ENCODE peak calls at places on chromosomes 3 and 15, in four cellular contexts. C is upper lobe of right lung, Q is left lung, W is endothelial cell of umbilical vein. G is an unnamed sample.

GRCh38 chr15:23647421-23648375 is at the start of gene MAGEL2:
- DNase-seq in C (no peak), Q (no peak), W (no peak), G (no peak)

GRCh38 chr3:111582114-111582461 is 13.1 kb downstream of the ZBED2 start:
- DNase-seq in C (no peak), Q (no peak), W (no peak), G (peak)

GRCh38 chr3:134426660-134427181 is 52.5 kb upstream of the AMOTL2 start:
- DNase-seq in C (no peak), Q (no peak), W (no peak), G (peak)

GRCh38 chr3:20999661-21000060 is 751.3 kb downstream of the ZNF385D start:
- DNase-seq in C (no peak), Q (no peak), W (no peak), G (no peak)

GRCh38 chr3:163315786-163316185 is 1762.5 kb downstream of the SI start:
- DNase-seq in C (no peak), Q (no peak), W (no peak), G (peak)

GRCh38 chr15:66388057-66388363 is 1.3 kb downstream of the MAP2K1 start:
- DNase-seq in C (no peak), Q (no peak), W (no peak), G (no peak)

GRCh38 chr15:78959360-78959759 is 14.5 kb upstream of the CTSH start:
- DNase-seq in C (no peak), Q (no peak), W (no peak), G (no peak)

GRCh38 chr15:26394801-26395200 is 378.1 kb downstream of the GABRB3 start:
- DNase-seq in C (no peak), Q (no peak), W (no peak), G (no peak)

GRCh38 chr3:172065534-172065933 is 26.2 kb downstream of the FNDC3B start:
- DNase-seq in C (no peak), Q (no peak), W (peak), G (peak)

GRCh38 chr3:192887701-192888100 is 30.0 kb downstream of the MB21D2 start:
- DNase-seq in C (no peak), Q (no peak), W (no peak), G (no peak)

GRCh38 chr3:195875482-195876236 is 32.7 kb downstream of the TNK2 start:
- DNase-seq in C (peak), Q (no peak), W (no peak), G (no peak)
- H3K27ac ChIP-seq in C (no peak), Q (no peak), W (no peak), G (no peak)

DNA sequence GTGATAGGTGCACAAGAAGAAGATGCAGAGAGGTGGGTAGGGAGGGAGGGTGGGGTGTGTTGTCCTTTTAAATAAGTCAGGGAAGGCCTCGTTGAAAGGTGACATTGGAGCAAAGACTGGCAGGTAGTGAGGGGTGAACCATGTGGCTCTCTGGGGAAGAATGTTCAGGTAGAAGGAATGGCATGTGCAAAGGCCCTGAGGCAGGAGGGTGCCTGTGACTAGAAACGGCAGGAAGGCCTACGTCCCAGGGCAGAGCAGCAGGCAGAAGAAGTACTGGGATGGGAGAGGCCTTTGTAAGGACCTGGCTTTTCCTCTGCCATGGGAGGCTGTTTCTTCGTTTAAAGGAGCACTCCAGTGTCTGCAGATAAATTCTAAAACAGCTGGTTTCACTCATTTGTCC is 151.2 kb downstream of the KLF13 start:
- DNase-seq in C (no peak), Q (no peak), W (no peak), G (no peak)
- TF ChIP-seq CTCF in C (no peak), Q (no peak), W (no peak), G (no peak)

GRCh38 chr3:30770387-30770786 is 124.1 kb downstream of the GADL1 start:
- DNase-seq in C (no peak), Q (peak), W (peak), G (peak)
- H3K27ac ChIP-seq in C (no peak), Q (no peak), W (no peak), G (no peak)

DNA sequence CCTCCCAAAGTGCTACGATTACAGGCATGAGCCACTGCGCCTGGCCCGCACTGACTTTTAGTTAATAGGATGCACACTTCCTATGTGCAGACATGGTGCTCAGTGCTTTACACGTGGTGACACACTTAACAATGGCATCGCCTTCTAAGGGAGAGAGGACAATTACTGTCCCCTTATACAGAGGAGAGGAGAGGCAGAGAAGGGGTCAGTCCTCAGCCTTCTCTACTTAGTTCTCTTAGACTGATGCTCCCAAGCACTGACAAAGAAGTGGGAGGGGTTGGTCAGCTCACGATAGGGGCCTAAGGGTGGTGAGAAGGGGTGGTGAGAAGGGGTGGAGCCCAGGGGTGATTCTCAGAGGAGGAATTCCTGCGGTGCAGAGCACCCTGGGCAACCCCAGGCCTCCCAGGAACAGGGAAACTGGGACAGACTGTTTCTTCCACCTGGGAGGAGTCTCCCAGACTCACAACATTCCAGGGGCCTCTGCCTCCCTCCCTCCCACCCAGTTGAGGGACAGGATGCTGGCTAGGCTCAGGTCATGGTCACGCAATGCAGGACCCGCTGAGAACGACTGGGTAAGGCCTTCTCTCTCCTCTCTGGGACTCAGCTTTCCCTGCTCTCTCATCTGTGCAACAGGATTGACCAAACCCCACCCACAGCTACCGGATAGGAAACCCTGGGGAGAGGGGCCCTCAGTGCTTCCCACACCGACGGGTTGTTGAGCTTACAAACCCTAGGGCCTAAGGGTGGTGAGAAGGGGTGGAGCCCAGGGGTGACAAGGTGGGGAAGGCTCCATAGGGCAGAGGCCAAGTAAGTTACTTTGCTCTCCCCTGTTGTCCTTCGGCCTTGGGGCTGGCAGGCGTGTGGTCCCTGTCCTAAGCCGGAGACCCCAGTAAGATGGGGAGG is 1.6 kb downstream of the TPRA1 start:
- DNase-seq in C (no peak), Q (no peak), W (peak), G (peak)
- TF ChIP-seq CTCF in C (no peak), Q (no peak), W (no peak), G (no peak)

GRCh38 chr3:33111581-33111980 is 2.2 kb upstream of the CRTAP start:
- DNase-seq in C (no peak), Q (no peak), W (no peak), G (no peak)

GRCh38 chr3:33114622-33115023 is 809 bp downstream of the CRTAP start:
- DNase-seq in C (no peak), Q (no peak), W (no peak), G (no peak)

GRCh38 chr3:33115024-33115768 is 1.4 kb downstream of the CRTAP start:
- DNase-seq in C (peak), Q (peak), W (peak), G (peak)

GRCh38 chr3:33117461-33117860 is 3.6 kb downstream of the CRTAP start:
- DNase-seq in C (no peak), Q (no peak), W (no peak), G (no peak)

DNA sequence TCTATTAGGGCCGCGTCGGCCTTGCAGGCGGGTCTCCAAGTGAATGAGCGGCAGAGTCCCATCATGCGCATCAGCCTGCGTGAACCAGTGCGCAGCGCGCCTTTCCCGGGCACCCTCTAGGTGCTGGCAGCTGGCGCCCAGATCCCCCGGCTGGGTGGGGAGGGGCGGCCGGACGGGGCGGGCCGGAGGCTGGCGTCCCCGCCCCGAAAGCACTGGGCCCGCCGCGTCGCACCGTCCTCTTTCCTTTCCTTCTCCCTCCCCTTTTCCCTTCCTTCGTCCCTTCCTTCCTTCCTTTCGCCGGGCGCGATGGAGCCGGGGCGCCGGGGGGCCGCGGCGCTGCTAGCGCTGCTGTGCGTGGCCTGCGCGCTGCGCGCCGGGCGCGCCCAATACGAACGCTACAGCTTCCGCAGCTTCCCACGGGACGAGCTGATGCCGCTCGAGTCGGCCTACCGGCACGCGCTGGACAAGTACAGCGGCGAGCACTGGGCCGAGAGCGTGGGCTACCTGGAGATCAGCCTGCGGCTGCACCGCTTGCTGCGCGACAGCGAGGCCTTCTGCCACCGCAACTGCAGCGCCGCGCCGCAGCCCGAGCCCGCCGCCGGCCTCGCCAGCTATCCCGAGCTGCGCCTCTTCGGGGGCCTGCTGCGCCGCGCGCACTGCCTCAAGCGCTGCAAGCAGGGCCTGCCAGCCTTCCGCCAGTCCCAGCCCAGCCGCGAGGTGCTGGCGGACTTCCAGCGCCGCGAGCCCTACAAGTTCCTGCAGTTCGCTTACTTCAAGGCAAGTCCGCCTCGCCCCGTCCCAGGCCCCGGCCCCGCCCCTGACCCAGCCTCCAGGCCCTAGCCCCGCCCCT is at the start of gene CRTAP:
- DNase-seq in C (peak), Q (peak), W (peak), G (peak)
- H3K27ac ChIP-seq in C (peak), Q (peak), W (peak), G (peak)

GRCh38 chr15:51229907-51230328 is 108.5 kb downstream of the CYP19A1 start:
- DNase-seq in C (no peak), Q (no peak), W (peak), G (no peak)
- TF ChIP-seq CTCF in C (peak), Q (no peak), W (no peak), G (peak)